ENCODE peak calls at places on chromosomes 2 and 18, in nine cellular contexts. M is MM.1S, V is GM23248, X is fibroblast of lung, F is IMR-90, I is HepG2, Y is DND-41, H is SK-N-SH, B is adipocyte. S is an unnamed sample.

GRCh38 chr2:235220331-235220730 is 268.5 kb downstream of the SH3BP4 start:
- DNase-seq in I (no peak), X (no peak), M (no peak), H (no peak), V (no peak), F (no peak), Y (no peak), B (no peak), S (no peak)

GRCh38 chr2:73919596-73920228 is 7.0 kb upstream of the DGUOK start:
- DNase-seq in I (no peak), F (no peak), X (no peak), H (no peak), Y (no peak), V (no peak), B (no peak), M (no peak), S (no peak)

GRCh38 chr18:79018911-79019310 is 39.3 kb downstream of the SALL3 start:
- DNase-seq in M (no peak), Y (no peak), F (no peak), V (no peak), I (no peak), H (no peak), X (no peak), B (no peak), S (no peak)

GRCh38 chr18:55031979-55032378 is 72.7 kb upstream of the CCDC68 start:
- DNase-seq in H (no peak), V (no peak), F (no peak), M (no peak), X (no peak), B (no peak), Y (no peak), I (no peak), S (no peak)

GRCh38 chr18:64202229-64202835 is 53.4 kb upstream of the LINC00305 start:
- DNase-seq in V (no peak), H (no peak), Y (no peak), I (no peak), B (no peak), F (no peak), X (no peak), M (no peak), S (peak; percentile 27)

GRCh38 chr2:189574793-189575475 is 5.7 kb downstream of the SLC40A1 start:
- DNase-seq in X (no peak), H (no peak), M (no peak), B (no peak), I (peak; percentile 76), V (no peak), F (no peak), Y (no peak), S (no peak)

GRCh38 chr2:224178085-224178484 is 139.0 kb upstream of the SERPINE2 start:
- DNase-seq in X (peak; percentile 46), H (no peak), B (no peak), F (peak; percentile 48), I (no peak), Y (no peak), M (no peak), V (no peak), S (no peak)

GRCh38 chr2:27227501-27227900 is 10.3 kb downstream of the CAD start:
- DNase-seq in V (no peak), B (no peak), F (no peak), H (no peak), Y (no peak), I (no peak), X (no peak), M (no peak), S (no peak)

GRCh38 chr18:39481281-39481680 is 1915.7 kb upstream of the CELF4 start:
- DNase-seq in B (no peak), M (no peak), V (no peak), X (no peak), Y (no peak), F (no peak), I (no peak), H (no peak), S (no peak)

GRCh38 chr2:55856936-55857335 is 66.6 kb downstream of the EFEMP1 start:
- DNase-seq in X (peak; percentile 73), V (peak; percentile 43), I (no peak), F (peak; percentile 59), M (no peak), H (no peak), B (no peak), Y (no peak), S (no peak)

GRCh38 chr18:2948038-2948437 is 64.9 kb downstream of the LPIN2 start:
- DNase-seq in I (peak; percentile 23), B (peak; percentile 59), H (peak; percentile 19), F (peak; percentile 58), Y (no peak), M (no peak), X (peak; percentile 37), V (peak; percentile 55), S (peak; percentile 16)

GRCh38 chr18:55421612-55422381 is 166.2 kb downstream of the TCF4 start:
- DNase-seq in V (peak; percentile 77), F (no peak), I (no peak), M (no peak), B (peak; percentile 30), Y (no peak), X (peak; percentile 63), H (no peak), S (no peak)

GRCh38 chr18:63956755-63957154 is 7.7 kb downstream of the HMSD start:
- DNase-seq in M (no peak), B (no peak), I (no peak), X (no peak), F (no peak), Y (no peak), H (no peak), V (peak; percentile 43), S (no peak)

GRCh38 chr2:144468823-144469595 is 50.9 kb downstream of the ZEB2 start:
- DNase-seq in X (no peak), I (no peak), F (no peak), H (no peak), M (no peak), Y (no peak), B (no peak), V (no peak), S (no peak)

GRCh38 chr18:12394428-12394827 is 13.3 kb upstream of the PRELID3A start:
- DNase-seq in V (peak; percentile 31), I (no peak), F (no peak), Y (no peak), M (no peak), H (no peak), X (no peak), B (no peak), S (peak; percentile 45)

GRCh38 chr18:79068299-79068945 is 772 bp upstream of the ATP9B start:
- DNase-seq in F (no peak), H (no peak), I (no peak), V (peak; percentile 54), X (peak; percentile 16), Y (peak; percentile 74), B (peak; percentile 24), M (peak; percentile 18), S (no peak)

GRCh38 chr18:12694032-12694431 is 8.5 kb downstream of the CEP76 start:
- DNase-seq in F (no peak), V (no peak), B (peak; percentile 22), M (no peak), X (peak; percentile 36), I (peak; percentile 55), H (no peak), Y (no peak), S (no peak)

GRCh38 chr18:77208969-77209368 is 40.7 kb upstream of the GALR1 start:
- DNase-seq in X (peak; percentile 58), M (peak; percentile 59), V (peak; percentile 80), F (peak; percentile 65), I (no peak), B (peak; percentile 26), H (no peak), Y (peak; percentile 68), S (no peak)
- H3K9ac ChIP-seq in X (no peak overlapping the region), M (peak overlapping the region; percentile 33), V (peak overlapping the region; percentile 63), F (peak overlapping the region; percentile 7), I (no peak overlapping the region), B (peak overlapping the region; percentile 15), H (no peak overlapping the region), Y (peak overlapping the region; percentile 55), S (no peak overlapping the region)

DNA sequence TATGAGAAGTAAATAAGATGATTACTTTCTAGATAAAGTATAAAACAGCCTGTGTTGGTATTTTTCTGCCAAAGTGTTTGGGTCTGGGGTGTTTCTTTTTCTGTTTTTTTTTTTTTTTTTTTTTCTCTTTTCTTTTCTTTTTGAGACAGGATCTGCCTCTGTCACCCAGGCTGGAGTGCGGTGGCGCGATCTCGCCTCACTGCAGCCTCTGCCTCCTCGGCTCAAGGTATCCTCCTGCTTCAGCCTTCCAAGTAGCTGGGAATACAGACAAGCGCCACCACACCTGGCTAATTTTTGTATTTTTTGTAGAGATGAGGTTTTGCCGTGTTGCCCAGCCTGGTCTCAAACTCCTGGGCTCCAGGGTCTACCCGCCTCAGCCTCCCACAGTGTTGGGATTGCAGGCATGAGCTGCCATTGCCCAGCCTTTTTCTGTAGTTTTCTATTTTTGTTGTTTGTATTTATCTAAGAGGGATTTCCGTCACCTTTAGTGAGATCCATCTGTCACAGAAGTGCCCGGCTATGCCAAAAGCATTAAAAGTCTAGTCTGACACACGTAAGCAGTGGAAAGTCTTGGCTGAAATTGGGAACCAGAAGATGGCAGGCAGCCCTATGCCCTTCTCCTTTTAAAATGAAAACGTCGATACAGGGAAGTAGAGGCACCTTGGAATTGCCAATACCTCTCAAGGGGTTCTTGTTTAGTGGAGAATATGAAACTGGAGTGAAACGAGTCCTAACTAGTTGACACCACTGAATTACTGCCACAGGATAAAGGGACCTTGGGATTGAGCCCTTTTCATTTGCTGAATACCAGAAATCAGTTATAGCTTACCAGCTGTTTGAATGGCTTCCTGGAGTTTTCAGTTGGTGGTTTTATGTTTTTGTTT is 14.0 kb downstream of the UGP2 start:
- DNase-seq in Y (peak; percentile 69), F (no peak), I (no peak), X (no peak), M (no peak), H (no peak), V (no peak), B (no peak), S (no peak)
- H3K9ac ChIP-seq in Y (peak overlapping the region; percentile 88), F (no peak overlapping the region), I (no peak overlapping the region), X (no peak overlapping the region), M (no peak overlapping the region), H (no peak overlapping the region), V (no peak overlapping the region), B (peak overlapping the region; percentile 72), S (no peak overlapping the region)

GRCh38 chr2:85684380-85684779 is 9.8 kb upstream of the GNLY start:
- DNase-seq in F (no peak), I (no peak), X (no peak), V (no peak), M (no peak), H (no peak), B (no peak), Y (no peak), S (no peak)
- H3K9ac ChIP-seq in F (no peak overlapping the region), I (no peak overlapping the region), X (no peak overlapping the region), V (no peak overlapping the region), M (peak overlapping the region; percentile 70), H (no peak overlapping the region), B (no peak overlapping the region), Y (no peak overlapping the region), S (no peak overlapping the region)

DNA sequence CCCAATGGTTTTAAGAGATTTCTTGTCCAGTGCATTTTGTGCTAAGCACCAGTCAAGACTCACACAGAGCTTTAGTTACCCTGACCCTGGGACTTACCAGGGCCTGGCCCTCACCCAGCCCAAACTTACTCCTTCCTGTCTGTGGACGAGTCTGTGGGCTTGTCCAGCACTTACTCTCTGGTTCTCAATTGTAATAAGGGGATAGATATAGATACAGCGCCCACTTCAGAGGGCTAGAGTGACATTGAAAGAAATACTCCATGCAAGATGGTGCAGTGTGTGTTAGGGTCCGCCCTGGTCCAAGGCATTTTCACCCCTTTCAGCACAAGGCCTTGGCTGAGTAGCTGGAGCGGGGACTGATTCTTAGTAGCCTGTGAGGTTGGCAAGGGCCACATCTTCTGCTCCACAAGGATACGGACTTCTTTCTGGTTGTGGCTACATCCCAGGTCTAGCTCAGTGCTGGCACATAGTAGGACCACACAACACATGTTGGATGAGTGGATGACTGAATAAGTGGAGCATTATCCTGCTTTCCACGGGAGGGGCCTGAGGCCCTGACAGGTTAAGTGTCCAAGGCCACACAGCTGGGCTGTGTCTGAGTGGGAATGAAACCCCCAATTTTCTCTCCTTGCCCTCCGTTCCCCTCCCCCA is 3.8 kb upstream of the ARID5A start:
- DNase-seq in X (no peak), B (no peak), I (no peak), H (no peak), M (no peak), V (no peak), Y (no peak), F (no peak), S (no peak)
- H3K9ac ChIP-seq in X (no peak overlapping the region), B (peak overlapping the region; percentile 56), I (no peak overlapping the region), H (no peak overlapping the region), M (peak overlapping the region; percentile 42), V (peak overlapping the region; percentile 57), Y (peak overlapping the region; percentile 17), F (no peak overlapping the region), S (no peak overlapping the region)

S was measured in neural progenitor cell.